ENCODE peak calls at places on chromosomes 3 and 15, in four cellular contexts. One of them, this sample, is unnamed.

GRCh38 chr3:13654330-13655073 is 105.6 kb downstream of the FBLN2 start:
- DNase-seq in K562: no peak
- DNase-seq in IMR-90: no peak
- DNase-seq in psoas muscle: peak; percentile 4
- DNase-seq in this sample: no peak

GRCh38 chr15:64635486-64635815 is 139.9 kb downstream of the RBPMS2 start:
- DNase-seq in psoas muscle: no peak
- DNase-seq in IMR-90: peak; percentile 86
- DNase-seq in K562: peak; percentile 21
- DNase-seq in this sample: no peak

GRCh38 chr15:50907866-50908208 is 646 bp upstream of the AP4E1 start:
- DNase-seq in K562: peak; percentile 67
- DNase-seq in IMR-90: peak; percentile 28
- DNase-seq in psoas muscle: no peak
- DNase-seq in this sample: peak; percentile 6

GRCh38 chr3:47849186-47850061 is 46.5 kb downstream of the DHX30 start:
- DNase-seq in IMR-90: no peak
- DNase-seq in psoas muscle: no peak
- DNase-seq in K562: no peak
- DNase-seq in this sample: no peak

GRCh38 chr15:77974416-77975331 is 102.8 kb downstream of the TBC1D2B start:
- DNase-seq in IMR-90: no peak
- DNase-seq in K562: no peak
- DNase-seq in psoas muscle: no peak
- DNase-seq in this sample: no peak

GRCh38 chr3:114112696-114113095 is 56.2 kb downstream of the QTRT2 start:
- DNase-seq in K562: no peak
- DNase-seq in psoas muscle: no peak
- DNase-seq in IMR-90: no peak
- DNase-seq in this sample: no peak

GRCh38 chr3:59451800-59452741 is 402.2 kb upstream of the CFAP20DC start:
- DNase-seq in IMR-90: no peak
- DNase-seq in K562: no peak
- DNase-seq in psoas muscle: no peak
- DNase-seq in this sample: no peak

GRCh38 chr3:120683213-120683612 is 1.2 kb upstream of the HGD start:
- DNase-seq in K562: no peak
- DNase-seq in psoas muscle: no peak
- DNase-seq in IMR-90: peak; percentile 45
- DNase-seq in this sample: peak; percentile 56

DNA sequence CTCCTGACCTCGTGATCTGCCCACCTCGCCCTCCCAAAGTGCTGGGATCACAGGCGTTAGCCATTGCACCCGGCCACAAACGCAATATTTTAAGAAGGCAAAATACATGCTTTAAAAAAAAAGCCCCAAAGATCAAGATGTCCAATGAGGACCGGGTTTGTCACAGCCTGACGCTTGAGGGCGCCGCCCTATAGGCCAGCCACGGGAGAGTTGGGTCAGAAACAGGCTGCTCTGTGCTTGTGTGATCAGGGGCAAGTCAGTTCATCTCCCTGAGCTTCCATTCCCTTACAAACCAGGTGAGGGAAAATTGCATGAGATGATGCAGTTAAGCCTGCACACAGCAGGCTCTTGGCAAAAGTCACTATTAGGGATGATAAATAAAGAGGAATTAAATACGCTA is 23.9 kb downstream of the FAM174B start:
- DNase-seq in K562: peak; percentile 45
- DNase-seq in psoas muscle: no peak
- DNase-seq in IMR-90: no peak
- DNase-seq in this sample: no peak
- TF ChIP-seq CTCF in K562: peak; percentile 50
- TF ChIP-seq CTCF in psoas muscle: no peak
- TF ChIP-seq CTCF in IMR-90: no peak
- TF ChIP-seq CTCF in this sample: no peak

GRCh38 chr3:129112308-129113052 is 9.1 kb downstream of the RAB43 start:
- DNase-seq in psoas muscle: no peak
- DNase-seq in IMR-90: peak; percentile 35
- DNase-seq in K562: no peak
- DNase-seq in this sample: no peak
- H3K4me3 ChIP-seq in psoas muscle: no peak overlapping the region
- H3K4me3 ChIP-seq in IMR-90: no peak overlapping the region
- H3K4me3 ChIP-seq in K562: no peak overlapping the region
- H3K4me3 ChIP-seq in this sample: no peak overlapping the region

DNA sequence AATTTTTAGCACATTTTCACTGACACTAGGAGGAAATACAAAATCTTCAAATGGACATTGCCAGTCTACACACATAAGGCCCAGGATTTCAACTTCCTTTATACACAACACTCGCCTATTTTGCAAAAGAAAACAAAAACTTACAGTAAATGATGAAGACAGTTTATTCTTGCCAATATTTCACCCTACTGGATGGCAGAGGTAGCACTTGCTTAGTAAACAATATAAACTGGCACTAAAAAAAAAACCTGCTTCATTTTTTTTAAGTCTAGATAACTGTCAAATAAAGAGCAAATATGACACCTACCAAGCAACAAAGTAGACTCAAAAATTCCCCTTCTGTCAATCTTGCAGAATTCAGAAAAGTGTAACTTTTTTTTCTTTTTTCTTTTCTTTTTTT is 204.0 kb downstream of the VPS13C start:
- DNase-seq in K562: no peak
- DNase-seq in IMR-90: no peak
- DNase-seq in psoas muscle: no peak
- DNase-seq in this sample: no peak
- TF ChIP-seq CTCF in K562: no peak
- TF ChIP-seq CTCF in IMR-90: no peak
- TF ChIP-seq CTCF in psoas muscle: no peak
- TF ChIP-seq CTCF in this sample: peak; percentile 22

DNA sequence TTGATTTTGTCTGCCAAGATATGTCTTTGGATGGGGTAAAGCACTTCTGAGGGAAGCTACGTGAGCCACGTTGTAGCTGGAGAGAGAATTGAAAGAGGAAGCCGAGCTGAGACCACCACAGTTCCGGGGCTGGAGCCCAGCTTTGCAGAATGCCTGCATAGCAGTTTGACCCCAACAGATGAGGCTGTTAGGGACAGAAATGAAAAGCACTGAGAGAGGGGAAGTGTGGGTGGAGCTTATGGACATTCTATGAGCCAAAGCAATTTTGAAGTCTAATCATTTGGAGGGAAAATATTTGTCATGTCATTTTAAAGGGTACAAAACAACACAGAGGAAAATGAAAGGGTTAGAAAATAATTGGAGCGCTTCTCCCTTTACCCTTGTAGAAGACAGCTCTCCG is 45.4 kb downstream of the LIPC start:
- DNase-seq in IMR-90: no peak
- DNase-seq in K562: no peak
- DNase-seq in psoas muscle: no peak
- DNase-seq in this sample: no peak
- H3K4me3 ChIP-seq in IMR-90: no peak overlapping the region
- H3K4me3 ChIP-seq in K562: no peak overlapping the region
- H3K4me3 ChIP-seq in psoas muscle: no peak overlapping the region
- H3K4me3 ChIP-seq in this sample: no peak overlapping the region

DNA sequence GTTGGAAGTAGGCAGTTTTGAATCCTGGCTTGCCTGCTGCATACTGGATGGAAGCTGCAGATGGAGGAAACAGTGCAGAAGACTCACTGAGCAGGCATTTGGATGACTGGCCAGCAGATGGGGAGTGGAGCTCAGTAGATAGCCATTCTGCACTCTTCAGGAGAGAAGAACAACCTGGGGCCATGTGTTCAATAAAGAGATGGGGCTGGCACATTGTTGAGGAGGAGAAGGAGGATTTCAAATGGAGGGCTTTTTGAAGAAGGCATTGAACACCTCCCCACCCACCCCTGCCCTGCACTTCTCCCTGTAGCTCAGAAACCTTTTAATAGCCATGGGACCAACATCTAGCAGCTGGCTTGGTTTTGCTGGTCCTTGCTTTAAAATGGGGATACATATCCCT is 109.8 kb downstream of the CACNA1D start:
- DNase-seq in IMR-90: no peak
- DNase-seq in psoas muscle: no peak
- DNase-seq in K562: no peak
- DNase-seq in this sample: no peak
- TF ChIP-seq CTCF in IMR-90: no peak
- TF ChIP-seq CTCF in psoas muscle: no peak
- TF ChIP-seq CTCF in K562: no peak
- TF ChIP-seq CTCF in this sample: no peak

GRCh38 chr15:56960116-56960515 is 41.7 kb downstream of the TCF12 start:
- DNase-seq in psoas muscle: no peak
- DNase-seq in K562: no peak
- DNase-seq in IMR-90: no peak
- DNase-seq in this sample: no peak

GRCh38 chr15:56964182-56964581 is 45.7 kb downstream of the TCF12 start:
- DNase-seq in IMR-90: peak; percentile 42
- DNase-seq in psoas muscle: no peak
- DNase-seq in K562: no peak
- DNase-seq in this sample: no peak

GRCh38 chr15:56963126-56963525 is 44.7 kb downstream of the TCF12 start:
- DNase-seq in K562: no peak
- DNase-seq in psoas muscle: no peak
- DNase-seq in IMR-90: no peak
- DNase-seq in this sample: no peak

GRCh38 chr15:56965614-56966013 is 47.2 kb downstream of the TCF12 start:
- DNase-seq in IMR-90: no peak
- DNase-seq in psoas muscle: no peak
- DNase-seq in K562: no peak
- DNase-seq in this sample: no peak

DNA sequence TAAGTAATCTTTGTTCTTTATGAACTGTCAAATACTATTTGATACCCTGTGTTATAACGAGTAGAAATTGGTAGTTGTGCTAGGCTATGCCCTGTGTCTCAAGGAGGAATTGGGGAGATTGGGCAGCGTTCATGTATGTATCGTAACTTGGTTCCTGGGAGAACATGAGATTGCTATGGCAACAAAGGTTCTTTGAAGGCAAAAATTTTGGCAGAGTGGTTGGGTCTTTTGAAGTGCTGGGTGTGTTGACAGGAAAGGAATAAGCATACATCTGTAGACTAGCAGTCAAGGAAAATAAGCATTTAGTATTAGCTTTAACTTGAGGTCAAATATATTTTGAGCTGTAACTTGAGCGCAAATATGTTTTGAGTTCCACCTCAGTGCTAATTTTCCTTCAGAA is 45.3 kb downstream of the TCF12 start:
- DNase-seq in IMR-90: no peak
- DNase-seq in psoas muscle: no peak
- DNase-seq in K562: no peak
- DNase-seq in this sample: no peak
- H3K4me3 ChIP-seq in IMR-90: no peak overlapping the region
- H3K4me3 ChIP-seq in psoas muscle: no peak overlapping the region
- H3K4me3 ChIP-seq in K562: no peak overlapping the region
- H3K4me3 ChIP-seq in this sample: no peak overlapping the region

GRCh38 chr3:56985460-56986327 is 74.8 kb upstream of the SPATA12 start:
- DNase-seq in K562: no peak
- DNase-seq in IMR-90: peak; percentile 38
- DNase-seq in psoas muscle: no peak
- DNase-seq in this sample: no peak
- TF ChIP-seq CTCF in K562: no peak
- TF ChIP-seq CTCF in IMR-90: no peak
- TF ChIP-seq CTCF in psoas muscle: no peak
- TF ChIP-seq CTCF in this sample: no peak

GRCh38 chr3:190322604-190323240 is 476 bp upstream of the CLDN1 start:
- DNase-seq in K562: no peak
- DNase-seq in psoas muscle: no peak
- DNase-seq in IMR-90: no peak
- DNase-seq in this sample: no peak

GRCh38 chr3:190318666-190319065 is 3.6 kb downstream of the CLDN1 start:
- DNase-seq in psoas muscle: no peak
- DNase-seq in K562: no peak
- DNase-seq in IMR-90: no peak
- DNase-seq in this sample: no peak

GRCh38 chr3:190319660-190320059 is 2.6 kb downstream of the CLDN1 start:
- DNase-seq in IMR-90: peak; percentile 67
- DNase-seq in K562: no peak
- DNase-seq in psoas muscle: no peak
- DNase-seq in this sample: no peak

GRCh38 chr3:190321789-190322603 is at the start of gene CLDN1:
- DNase-seq in psoas muscle: peak; percentile 82
- DNase-seq in K562: peak; percentile 14
- DNase-seq in IMR-90: peak; percentile 69
- DNase-seq in this sample: no peak

GRCh38 chr3:190320594-190321362 is 1.5 kb downstream of the CLDN1 start:
- DNase-seq in IMR-90: no peak
- DNase-seq in psoas muscle: no peak
- DNase-seq in K562: no peak
- DNase-seq in this sample: no peak
- H3K4me3 ChIP-seq in IMR-90: peak overlapping the region; percentile 66
- H3K4me3 ChIP-seq in psoas muscle: no peak overlapping the region
- H3K4me3 ChIP-seq in K562: no peak overlapping the region
- H3K4me3 ChIP-seq in this sample: no peak overlapping the region